ENCODE peak calls at places on chromosomes 7 and 10, in seven cellular contexts. J is BJ, M is IMR-90, P is transverse colon, C is WTC11, Y is GM13977, A is dorsolateral prefrontal cortex. U is an unnamed sample.

GRCh38 chr10:15661574-15661973 is 58.1 kb downstream of the ITGA8 start:
- DNase-seq in P (no peak), C (no peak), J (no peak), Y (no peak), A (no peak), M (no peak), U (no peak)

GRCh38 chr10:13787015-13787421 is 200.3 kb downstream of the PRPF18 start:
- DNase-seq in M (peak; percentile 37), J (no peak), P (peak; percentile 17), C (no peak), A (no peak), Y (peak; percentile 73), U (peak; percentile 60)

GRCh38 chr10:132685121-132685891 is 100.6 kb downstream of the NKX6-2 start:
- DNase-seq in A (peak; percentile 95), P (peak; percentile 35), M (peak; percentile 58), C (peak; percentile 10), J (peak; percentile 7), Y (no peak), U (peak; percentile 50)

GRCh38 chr7:2495402-2496309 is 19.5 kb upstream of the GRIFIN start:
- DNase-seq in Y (no peak), M (no peak), C (no peak), P (no peak), A (no peak), J (no peak), U (no peak)

GRCh38 chr7:101614098-101614938 is 14.8 kb downstream of the MYL10 start:
- DNase-seq in M (no peak), Y (no peak), P (no peak), A (no peak), C (no peak), J (no peak), U (no peak)

GRCh38 chr7:30738026-30738915 is 13.7 kb upstream of the INMT start:
- DNase-seq in P (no peak), J (no peak), C (no peak), A (no peak), Y (no peak), M (no peak), U (no peak)

GRCh38 chr7:92006046-92006445 is 65.4 kb downstream of the AKAP9 start:
- DNase-seq in C (no peak), J (no peak), A (no peak), M (no peak), P (no peak), Y (no peak), U (no peak)

GRCh38 chr10:74892874-74893273 is 66.5 kb downstream of the KAT6B start:
- DNase-seq in A (no peak), J (no peak), C (no peak), P (no peak), M (no peak), Y (no peak), U (no peak)

GRCh38 chr10:79250259-79250658 is 97.0 kb upstream of the PPIF start:
- DNase-seq in Y (no peak), A (no peak), C (no peak), P (peak; percentile 72), M (no peak), J (no peak), U (no peak)

GRCh38 chr10:68876919-68877250 is 24.2 kb upstream of the DDX50 start:
- DNase-seq in A (no peak), C (no peak), J (no peak), M (no peak), Y (no peak), P (no peak), U (no peak)

GRCh38 chr7:31948041-31948440 is 122.2 kb downstream of the PDE1C start:
- DNase-seq in A (no peak), M (peak; percentile 91), Y (no peak), C (no peak), J (peak; percentile 90), P (no peak), U (no peak)

GRCh38 chr7:3437467-3437866 is 136.4 kb downstream of the SDK1 start:
- DNase-seq in M (no peak), J (no peak), Y (no peak), C (no peak), P (no peak), A (no peak), U (no peak)

GRCh38 chr7:141660259-141660658 is 41.7 kb downstream of the DENND11 start:
- DNase-seq in P (no peak), Y (no peak), A (no peak), J (no peak), M (peak; percentile 35), C (no peak), U (no peak)

GRCh38 chr7:34928052-34928451 is 109.2 kb downstream of the DPY19L1 start:
- DNase-seq in J (no peak), P (peak; percentile 38), A (peak; percentile 77), Y (no peak), M (no peak), C (peak; percentile 91), U (peak; percentile 75)
- TF ChIP-seq CTCF in J (peak; percentile 46), P (peak; percentile 35), A (peak; percentile 82), Y (peak; percentile 43), M (peak; percentile 29), C (peak; percentile 93), U (peak; percentile 30)

GRCh38 chr10:94061026-94061425 is 67.3 kb downstream of the PLCE1 start:
- DNase-seq in J (no peak), P (no peak), Y (no peak), C (no peak), M (no peak), A (no peak), U (no peak)
- TF ChIP-seq CTCF in J (no peak), P (no peak), Y (no peak), C (no peak), M (no peak), A (no peak), U (no peak)

GRCh38 chr7:150324366-150324961 is 1.1 kb upstream of the ACTR3C start:
- DNase-seq in J (no peak), Y (peak; percentile 14), P (no peak), C (no peak), A (no peak), M (peak; percentile 11), U (no peak)

GRCh38 chr7:150322114-150322832 is 882 bp upstream of the LRRC61 start:
- DNase-seq in A (no peak), J (no peak), C (no peak), P (no peak), Y (no peak), M (no peak), U (peak; percentile 88)

GRCh38 chr7:150321788-150322113 is 1.4 kb upstream of the LRRC61 start:
- DNase-seq in Y (no peak), J (no peak), P (no peak), C (no peak), M (no peak), A (no peak), U (no peak)

GRCh38 chr7:150323682-150324365 is 479 bp upstream of the ACTR3C start:
- DNase-seq in J (no peak), C (no peak), M (no peak), A (no peak), P (no peak), Y (peak; percentile 28), U (no peak)

DNA sequence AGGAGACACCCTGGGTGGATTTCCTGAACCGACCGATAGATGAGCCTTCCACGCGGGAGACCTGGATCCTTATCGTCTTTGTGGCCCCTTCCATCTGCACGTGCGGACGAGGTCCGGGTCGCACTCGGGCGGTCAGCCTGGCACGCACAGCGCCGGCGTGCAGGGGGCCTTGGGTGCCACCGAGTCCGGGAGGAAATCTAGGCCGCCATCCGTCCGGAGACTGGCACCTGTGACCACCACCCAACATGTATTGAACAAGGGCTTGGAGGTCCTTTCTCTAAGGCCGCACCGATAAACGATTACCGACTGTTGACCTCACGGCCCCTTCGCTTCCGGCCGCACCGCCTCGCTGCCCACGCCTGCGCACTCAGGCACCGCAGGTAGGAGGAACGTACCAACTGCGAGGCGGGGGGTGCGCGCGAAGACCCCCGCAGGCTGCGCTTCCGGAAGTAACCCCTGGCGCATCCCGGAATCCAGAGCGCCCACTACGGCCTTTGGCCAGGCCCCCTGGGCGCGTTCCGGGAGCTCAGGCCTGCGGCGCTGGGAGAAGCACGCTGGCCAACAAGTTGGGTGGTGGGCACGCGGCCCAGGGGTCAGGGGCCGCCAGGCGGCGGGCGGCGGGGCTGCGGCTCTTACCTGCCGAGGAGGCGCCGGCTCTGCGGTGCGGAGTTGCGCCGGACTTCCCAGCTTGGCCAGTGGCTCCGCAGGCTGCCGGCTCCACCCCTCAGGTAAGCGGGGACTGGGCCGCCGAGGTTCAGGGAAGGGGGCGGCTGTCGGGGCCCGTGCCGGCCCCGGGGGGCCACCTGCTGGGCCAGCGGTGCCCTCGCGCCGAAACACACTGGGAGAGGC is at the start of the genes ACTR3C and LRRC61:
- DNase-seq in P (peak; percentile 77), M (no peak), C (peak; percentile 68), Y (peak; percentile 84), J (no peak), A (no peak), U (peak; percentile 55)
- TF ChIP-seq CTCF in P (no peak), M (no peak), C (peak; percentile 11), Y (peak; percentile 43), J (no peak), A (no peak), U (peak; percentile 29)

DNA sequence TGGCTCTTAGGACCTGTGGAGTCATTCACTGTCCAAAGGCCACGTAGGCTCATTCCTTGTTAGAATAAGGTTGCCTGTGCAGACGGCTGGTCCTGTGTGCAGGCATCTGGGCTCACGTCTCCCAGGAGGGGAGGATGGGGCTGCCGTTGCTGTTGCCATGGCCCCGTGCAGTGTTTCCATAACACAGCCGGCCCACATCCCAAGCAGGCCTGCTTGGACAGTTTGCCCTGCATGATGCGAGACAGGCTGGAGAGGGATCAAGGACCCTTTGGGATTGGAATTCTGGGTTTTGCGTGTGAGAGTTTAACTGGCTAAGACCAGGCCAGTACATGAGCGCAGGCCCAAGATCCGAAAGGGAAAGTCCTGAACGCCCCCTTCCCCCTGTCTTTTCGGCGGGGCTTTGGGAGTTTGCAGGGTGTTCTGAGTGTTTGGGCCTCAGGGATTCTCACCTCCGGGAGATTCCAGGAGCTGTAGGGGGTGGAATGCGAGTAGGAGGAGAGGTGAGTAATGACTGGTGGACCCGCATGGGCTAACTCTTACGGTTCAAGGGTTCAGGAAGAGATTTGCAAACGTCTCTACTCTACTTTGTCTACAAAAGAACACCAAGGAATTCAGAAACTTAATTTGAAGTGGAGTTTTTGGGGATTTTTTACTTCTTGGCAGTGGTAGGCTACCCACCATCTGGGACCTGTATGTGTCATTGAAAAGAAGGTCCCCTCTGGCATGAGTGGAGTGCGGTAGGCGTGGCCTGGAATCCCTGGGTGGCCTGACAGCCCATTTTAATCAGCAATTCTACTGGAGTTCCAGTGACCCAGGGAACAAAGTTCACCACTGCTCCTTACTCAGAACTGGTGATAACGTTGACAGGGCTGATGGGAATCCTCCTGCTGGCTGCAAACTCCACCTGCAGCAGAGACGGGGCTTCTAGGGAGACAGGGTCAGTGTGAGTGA is 125.4 kb downstream of the ITIH5 start:
- DNase-seq in C (peak; percentile 59), Y (no peak), J (no peak), A (no peak), M (peak; percentile 2), P (peak; percentile 48), U (no peak)
- TF ChIP-seq CTCF in C (no peak), Y (no peak), J (no peak), A (no peak), M (no peak), P (no peak), U (no peak)

DNA sequence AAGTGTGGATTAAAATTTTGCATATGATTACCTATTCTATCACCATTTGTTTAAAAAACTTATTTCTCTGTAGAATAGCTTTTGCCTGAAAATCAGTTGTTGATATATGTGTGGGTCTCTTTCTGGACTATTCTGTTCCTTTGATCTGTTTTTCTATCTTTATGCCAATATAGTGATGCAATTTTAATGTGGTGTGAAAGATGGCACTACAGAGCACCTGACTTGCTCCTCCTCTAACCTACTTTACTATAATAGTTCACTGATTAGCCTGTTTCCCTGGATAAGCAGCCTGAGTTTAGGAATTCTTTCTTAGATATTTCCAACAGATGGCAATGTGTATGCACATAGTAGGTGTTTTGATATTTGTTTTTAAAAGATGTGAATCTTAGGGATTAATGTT is 294.5 kb downstream of the AUTS2 start:
- DNase-seq in P (no peak), M (no peak), Y (no peak), C (no peak), A (no peak), J (no peak), U (no peak)
- TF ChIP-seq CTCF in P (no peak), M (no peak), Y (no peak), C (no peak), A (no peak), J (no peak), U (no peak)